ENCODE peak calls at places on chromosomes 1 and 21, in five cellular contexts. A is nephron progenitor cell; X is activated CD8-positive, alpha-beta memory T cell treated with anti-CD3 and anti-CD28 coated beads, Interleukin-2, amount 50 U/mL, for 4 hours; T is retina; R is stimulated activated naive CD4-positive, alpha-beta T cell. G is an unnamed sample.
A peak's percentile ranks its signal among the peaks of the same experiment; 100 is the strongest.

GRCh38 chr1:166127003-166127402 is 39.8 kb downstream of the FAM78B start:
- DNase-seq in A (no peak), X (no peak), T (no peak), R (no peak), G (no peak)

GRCh38 chr1:118902299-118903270 is 85.6 kb downstream of the TBX15 start:
- DNase-seq in A (no peak), X (no peak), T (no peak), R (no peak), G (no peak)

GRCh38 chr1:173356211-173356762 is 120.8 kb upstream of the PRDX6 start:
- DNase-seq in A (no peak), X (no peak), T (no peak), R (no peak), G (no peak)

GRCh38 chr1:111628153-111628552 is 8.6 kb downstream of the RAP1A start:
- DNase-seq in A (no peak), X (no peak), T (no peak), R (no peak), G (no peak)

GRCh38 chr1:212814989-212815388 is 23.3 kb downstream of the TATDN3 start:
- DNase-seq in A (no peak), X (no peak), T (peak; percentile 20), R (no peak), G (no peak)

GRCh38 chr1:2438038-2438437 is 25.7 kb upstream of the PEX10 start:
- DNase-seq in A (no peak), X (no peak), T (no peak), R (no peak), G (no peak)

GRCh38 chr1:161198206-161198876 is 513 bp downstream of the ADAMTS4 start:
- DNase-seq in A (peak; percentile 78), X (no peak), T (peak; percentile 75), R (no peak), G (peak; percentile 62)

GRCh38 chr1:3409737-3410434 is 44.6 kb upstream of the ARHGEF16 start:
- DNase-seq in A (peak; percentile 72), X (no peak), T (peak; percentile 82), R (no peak), G (no peak)

GRCh38 chr1:64966158-64966963 is at the start of gene JAK1:
- DNase-seq in A (peak; percentile 94), X (peak; percentile 89), T (peak; percentile 84), R (peak; percentile 91), G (peak; percentile 77)

GRCh38 chr1:54121482-54122130 is 31.2 kb downstream of the CDCP2 start:
- DNase-seq in A (peak; percentile 90), X (peak; percentile 70), T (peak; percentile 94), R (peak; percentile 72), G (peak; percentile 75)

GRCh38 chr1:183879477-183879876 is 74.6 kb downstream of the RGL1 start:
- DNase-seq in A (no peak), X (no peak), T (no peak), R (no peak), G (no peak)

GRCh38 chr1:47506053-47506452 is 68.2 kb downstream of the FOXD2 start:
- DNase-seq in A (no peak), X (no peak), T (no peak), R (no peak), G (no peak)

GRCh38 chr1:198611219-198611618 is 27.6 kb upstream of the PTPRC start:
- DNase-seq in A (no peak), X (no peak), T (no peak), R (no peak), G (no peak)

GRCh38 chr1:16625497-16626408 is 12.4 kb upstream of the NBPF1 start:
- DNase-seq in A (no peak), X (no peak), T (no peak), R (peak; percentile 13), G (no peak)

GRCh38 chr1:70887936-70888335 is 159.7 kb downstream of the PTGER3 start:
- DNase-seq in A (no peak), X (no peak), T (no peak), R (no peak), G (no peak)

GRCh38 chr21:29117372-29117955 is 13.0 kb upstream of the MAP3K7CL start:
- DNase-seq in A (no peak), X (no peak), T (no peak), R (no peak), G (no peak)

GRCh38 chr1:232767381-232768074 is 37.7 kb upstream of the MAP10 start:
- DNase-seq in A (no peak), X (no peak), T (no peak), R (no peak), G (no peak)

GRCh38 chr1:160104520-160104885 is 6.1 kb upstream of the IGSF8 start:
- DNase-seq in A (no peak), X (no peak), T (no peak), R (no peak), G (no peak)

GRCh38 chr1:36326499-36326898 is 3.1 kb upstream of the EVA1B start:
- DNase-seq in A (no peak), X (no peak), T (no peak), R (no peak), G (no peak)

GRCh38 chr1:156571261-156571958 is 955 bp downstream of the IQGAP3 start:
- DNase-seq in A (no peak), X (no peak), T (no peak), R (no peak), G (no peak)

GRCh38 chr1:63747445-63747844 is 26.4 kb upstream of the ROR1 start:
- DNase-seq in A (peak; percentile 51), X (no peak), T (no peak), R (no peak), G (no peak)